ENCODE peak calls at places on chromosomes 12 and 14, in nine cellular contexts. N, F, R, Y, U, T, A, Z and I are unnamed samples.

GRCh38 chr12:54463034-54463433 is 10.4 kb downstream of the GTSF1 start:
- DNase-seq in N (no peak), F (peak), R (no peak), Y (no peak), U (no peak), T (peak), A (no peak), Z (no peak), I (no peak)

GRCh38 chr12:98893126-98893525 is 248.0 kb downstream of the APAF1 start:
- DNase-seq in N (no peak), F (no peak), R (no peak), Y (no peak), U (no peak), T (no peak), A (no peak), Z (peak), I (no peak)

GRCh38 chr12:119693006-119693405 is 25.1 kb downstream of the PRKAB1 start:
- DNase-seq in N (no peak), F (peak), R (no peak), Y (no peak), U (peak), T (peak), A (peak), Z (peak), I (no peak)

GRCh38 chr12:4269279-4269991 is 4.1 kb upstream of the CCND2 start:
- DNase-seq in N (peak), F (peak), R (peak), Y (no peak), U (no peak), T (peak), A (peak), Z (peak), I (peak)

GRCh38 chr12:123749355-123749754 is 12.7 kb upstream of the DNAH10 start:
- DNase-seq in N (no peak), F (no peak), R (no peak), Y (no peak), U (no peak), T (no peak), A (no peak), Z (no peak), I (no peak)

GRCh38 chr12:57148469-57149308 is 1.3 kb upstream of the LRP1-AS start:
- DNase-seq in N (no peak), F (no peak), R (no peak), Y (no peak), U (no peak), T (peak), A (no peak), Z (no peak), I (no peak)

GRCh38 chr12:16606201-16606849 is 363 bp upstream of the LMO3 start:
- DNase-seq in N (no peak), F (peak), R (no peak), Y (no peak), U (no peak), T (peak), A (peak), Z (peak), I (peak)

GRCh38 chr12:50248406-50248805 is 34.9 kb downstream of the LIMA1 start:
- DNase-seq in N (no peak), F (no peak), R (no peak), Y (no peak), U (no peak), T (no peak), A (no peak), Z (no peak), I (no peak)

GRCh38 chr14:101017209-101017608 is 113.7 kb upstream of the RTL1 start:
- DNase-seq in N (no peak), F (no peak), R (no peak), Y (peak), U (no peak), T (peak), A (no peak), Z (no peak), I (no peak)

GRCh38 chr12:121295746-121296617 is 527 bp downstream of the CAMKK2 start:
- DNase-seq in N (no peak), F (peak), R (no peak), Y (no peak), U (no peak), T (no peak), A (peak), Z (peak), I (peak)

GRCh38 chr14:22482782-22483553 is 106.1 kb downstream of the DAD1 start:
- DNase-seq in N (no peak), F (no peak), R (no peak), Y (no peak), U (no peak), T (no peak), A (no peak), Z (no peak), I (no peak)

GRCh38 chr14:59360923-59361794 is 104.0 kb downstream of the GPR135 start:
- DNase-seq in N (peak), F (peak), R (no peak), Y (peak), U (peak), T (peak), A (peak), Z (peak), I (no peak)

GRCh38 chr14:96204151-96205058 is at the start of gene BDKRB2:
- DNase-seq in N (peak), F (peak), R (no peak), Y (peak), U (peak), T (peak), A (peak), Z (peak), I (peak)

GRCh38 chr12:34406228-34406995 is 384.1 kb downstream of the ALG10 start:
- DNase-seq in N (peak), F (no peak), R (no peak), Y (no peak), U (no peak), T (peak), A (peak), Z (peak), I (no peak)

GRCh38 chr14:96053600-96054381 is 14.6 kb downstream of the C14orf132 start:
- DNase-seq in N (no peak), F (peak), R (no peak), Y (no peak), U (peak), T (peak), A (no peak), Z (peak), I (no peak)

GRCh38 chr14:103551338-103551762 is 11.1 kb downstream of the BAG5 start:
- DNase-seq in N (peak), F (no peak), R (no peak), Y (no peak), U (no peak), T (peak), A (no peak), Z (peak), I (no peak)

GRCh38 chr12:48985475-48985897 is 7.4 kb downstream of the WNT1 start:
- DNase-seq in N (peak), F (no peak), R (no peak), Y (no peak), U (no peak), T (no peak), A (no peak), Z (no peak), I (no peak)

GRCh38 chr12:60148831-60149230 is 553.0 kb downstream of the SLC16A7 start:
- DNase-seq in N (no peak), F (peak), R (no peak), Y (no peak), U (peak), T (no peak), A (no peak), Z (no peak), I (no peak)

DNA sequence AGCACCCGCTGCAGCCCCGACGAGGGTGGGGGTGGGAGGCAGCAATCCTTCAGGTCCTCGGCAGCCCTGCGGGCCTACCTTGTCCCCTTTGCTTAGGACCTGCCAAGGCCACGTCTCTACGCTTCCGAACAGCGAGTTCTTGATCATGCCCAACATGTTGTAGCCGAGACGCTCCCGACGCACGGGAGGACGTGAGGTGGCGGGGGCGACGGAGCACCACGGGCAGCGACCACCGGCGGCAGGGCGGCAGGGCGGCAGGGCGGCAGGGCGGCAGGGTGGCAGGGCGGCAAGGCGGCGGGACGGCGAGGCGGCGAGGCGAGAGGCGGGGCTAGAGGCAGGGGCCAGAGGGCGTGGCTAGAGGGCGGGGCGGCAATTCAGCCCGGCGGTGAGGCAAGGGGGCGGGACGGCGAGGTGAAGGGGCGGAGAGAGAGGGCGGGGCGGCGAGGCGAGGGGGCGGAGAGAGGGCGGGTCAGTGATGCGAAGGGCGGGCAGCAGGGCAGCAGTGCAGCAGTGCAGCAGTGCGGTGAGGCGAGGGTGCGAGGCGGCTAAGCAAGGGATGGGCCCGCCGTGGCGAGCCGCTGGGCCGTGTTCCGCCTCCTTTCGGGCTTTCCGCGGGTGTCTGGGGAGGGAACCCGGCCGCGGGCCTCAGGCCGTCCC is at the start of gene HEBP1:
- DNase-seq in N (peak), F (peak), R (peak), Y (peak), U (peak), T (peak), A (peak), Z (peak), I (peak)
- H3K27ac ChIP-seq in N (peak), F (peak), R (peak), Y (peak), U (peak), T (peak), A (peak), Z (peak), I (peak)

DNA sequence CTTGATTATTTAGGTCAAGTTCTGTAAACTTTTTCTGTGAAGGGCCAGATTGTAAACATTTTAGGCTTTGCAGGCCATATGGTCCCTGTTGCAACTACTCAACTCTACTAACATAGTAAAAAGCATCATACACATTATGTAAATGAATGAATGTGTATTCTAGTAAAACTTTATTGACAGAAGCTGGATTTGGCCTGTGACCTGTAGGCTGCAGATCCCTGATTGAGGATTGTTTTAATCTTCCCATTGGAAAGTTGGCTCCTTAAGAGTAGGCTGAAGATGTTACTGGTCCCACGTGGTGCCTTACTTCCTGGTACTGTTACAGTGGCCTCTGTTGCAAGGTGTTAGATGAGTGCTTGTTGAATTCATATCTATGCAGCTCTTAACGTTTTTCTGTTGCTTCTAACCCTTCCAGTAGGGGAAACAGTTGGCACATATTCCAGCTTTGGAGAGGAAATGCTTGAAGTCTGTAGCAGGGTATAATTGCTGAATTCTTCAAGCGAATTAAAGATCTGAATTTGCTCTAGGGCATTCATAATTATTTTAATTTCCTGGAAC is 133.6 kb upstream of the DNM1L start:
- DNase-seq in N (no peak), F (no peak), R (no peak), Y (no peak), U (no peak), T (no peak), A (no peak), Z (no peak), I (no peak)
- H3K27ac ChIP-seq in N (peak), F (no peak), R (no peak), Y (no peak), U (no peak), T (no peak), A (no peak), Z (no peak), I (peak)

DNA sequence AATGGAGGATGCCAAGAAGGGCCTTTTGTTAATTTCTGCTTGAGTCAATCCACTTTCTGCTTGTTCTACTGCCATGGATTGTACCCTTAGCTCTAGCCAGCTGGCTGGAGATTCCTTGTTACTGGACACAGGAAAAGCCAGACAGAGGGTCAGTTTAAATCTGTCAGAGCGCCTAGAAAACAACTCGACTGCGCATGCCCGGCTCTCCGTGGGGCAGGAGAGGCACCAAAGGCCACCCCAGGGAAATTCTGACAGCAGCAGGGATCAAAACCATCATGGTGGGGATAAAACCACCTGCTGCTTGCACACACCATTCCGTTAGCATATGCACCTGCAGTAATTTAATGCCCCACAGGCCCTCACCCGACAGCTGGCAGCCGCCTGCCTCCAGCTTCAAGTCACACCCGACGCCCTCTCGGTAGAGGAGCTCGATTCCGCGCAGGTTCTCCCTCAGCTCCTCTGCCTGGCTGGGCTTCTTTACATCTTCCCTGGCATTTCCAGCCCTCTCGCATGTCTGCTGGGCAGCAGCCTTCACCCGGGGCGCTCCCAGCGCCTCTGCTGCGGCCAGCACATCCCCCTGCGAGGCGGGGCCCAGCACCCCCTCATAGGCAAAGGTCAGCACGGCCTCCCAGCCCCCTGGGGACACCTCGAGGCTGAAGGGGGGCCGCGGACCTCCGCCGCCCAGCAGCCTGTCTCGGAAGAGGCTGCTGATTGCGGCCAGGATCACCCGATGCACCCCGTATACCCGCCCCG is 1.1 kb downstream of the KLHL33 start:
- DNase-seq in N (peak), F (no peak), R (no peak), Y (no peak), U (no peak), T (peak), A (no peak), Z (no peak), I (peak)
- H3K27ac ChIP-seq in N (peak), F (no peak), R (no peak), Y (no peak), U (no peak), T (peak), A (no peak), Z (no peak), I (no peak)

DNA sequence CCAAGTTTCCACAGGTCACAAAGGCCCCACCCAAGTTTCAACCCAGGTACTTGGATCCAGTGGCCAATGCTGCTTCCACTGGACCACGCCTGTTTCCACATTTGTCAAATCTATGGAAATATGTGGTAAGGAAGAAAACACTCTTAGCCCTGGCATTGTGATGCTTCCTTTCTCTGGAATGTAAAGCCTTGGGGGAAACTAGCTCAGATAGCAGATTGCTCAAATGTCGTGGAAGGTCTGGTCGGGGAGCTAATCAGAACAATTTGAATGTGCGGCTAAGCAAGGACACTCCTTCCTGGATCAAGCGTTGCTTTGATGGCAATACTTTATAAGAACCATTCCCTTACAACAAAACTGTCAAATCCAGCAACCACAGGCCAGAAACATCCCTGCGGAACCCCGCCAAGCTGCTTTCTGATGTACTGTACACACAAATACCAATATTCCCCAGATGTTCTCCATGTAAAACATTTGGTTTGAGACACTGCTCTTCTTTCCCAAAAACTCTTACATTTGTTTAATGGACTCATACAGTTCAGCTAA is 20.4 kb downstream of the NUAK1 start:
- DNase-seq in N (no peak), F (no peak), R (no peak), Y (no peak), U (no peak), T (no peak), A (no peak), Z (no peak), I (no peak)
- H3K27ac ChIP-seq in N (peak), F (no peak), R (no peak), Y (no peak), U (no peak), T (peak), A (no peak), Z (no peak), I (no peak)